ENCODE peak calls at places on chromosomes 3 and 15, in five cellular contexts. Y is heart left ventricle, M is left ventricle myocardium inferior, W is AG04450, S is kidney. Z is an unnamed sample.

GRCh38 chr15:73686781-73687256 is 2.6 kb downstream of the CD276 start:
- DNase-seq in Y (no peak), W (peak; percentile 65), M (no peak), S (no peak), Z (no peak)

GRCh38 chr15:40320931-40321371 is 2.5 kb upstream of the INAFM2 start:
- DNase-seq in W (no peak), S (no peak), Y (no peak), M (no peak), Z (no peak)

GRCh38 chr3:14322667-14323295 is 79.6 kb upstream of the SLC6A6 start:
- DNase-seq in Y (no peak), S (no peak), W (no peak), M (no peak), Z (no peak)

GRCh38 chr15:73518180-73518862 is 75.4 kb downstream of the REC114 start:
- DNase-seq in M (peak; percentile 30), W (no peak), Y (peak; percentile 50), S (no peak), Z (no peak)

GRCh38 chr3:133851931-133852330 is 43.8 kb downstream of the RAB6B start:
- DNase-seq in S (no peak), M (no peak), Y (no peak), W (no peak), Z (no peak)

GRCh38 chr3:185822221-185822956 is 2.5 kb downstream of the IGF2BP2 start:
- DNase-seq in M (no peak), W (no peak), Y (no peak), S (no peak), Z (no peak)

GRCh38 chr3:69762790-69763229 is 23.5 kb downstream of the MITF start:
- DNase-seq in S (no peak), M (no peak), Y (no peak), W (no peak), Z (no peak)

GRCh38 chr3:145191543-145191942 is 969.4 kb downstream of the PLOD2 start:
- DNase-seq in M (no peak), S (no peak), Y (no peak), W (no peak), Z (no peak)

GRCh38 chr15:28274635-28275034 is 47.3 kb downstream of the HERC2 start:
- DNase-seq in M (no peak), Y (no peak), S (no peak), W (no peak), Z (no peak)

GRCh38 chr15:88334436-88334835 is 77.9 kb upstream of the NTRK3 start:
- DNase-seq in W (no peak), Y (no peak), M (no peak), S (no peak), Z (no peak)

GRCh38 chr15:80695099-80695910 is at the start of gene ABHD17C:
- DNase-seq in Y (peak; percentile 69), M (peak; percentile 67), S (peak; percentile 87), W (no peak), Z (no peak)

GRCh38 chr15:31740203-31740602 is 290.1 kb upstream of the CHRNA7 start:
- DNase-seq in Y (no peak), S (no peak), W (no peak), M (no peak), Z (no peak)

GRCh38 chr3:75781079-75781745 is 4.1 kb downstream of the ZNF717 start:
- DNase-seq in S (no peak), Y (no peak), W (no peak), M (no peak), Z (no peak)

GRCh38 chr3:136237103-136237502 is 13.0 kb upstream of the PCCB start:
- DNase-seq in Y (no peak), W (no peak), M (no peak), S (no peak), Z (no peak)

GRCh38 chr15:63240136-63240535 is 37.3 kb upstream of the APH1B start:
- DNase-seq in W (no peak), Y (no peak), M (no peak), S (no peak), Z (no peak)

GRCh38 chr3:10299175-10299574 is 6.4 kb upstream of the GHRL start:
- DNase-seq in S (no peak), M (no peak), Y (no peak), W (no peak), Z (no peak)

GRCh38 chr15:50304856-50305255 is 39.3 kb upstream of the HDC start:
- DNase-seq in S (no peak), Y (no peak), W (no peak), M (no peak), Z (no peak)

GRCh38 chr15:62895139-62895866 is 147.2 kb upstream of the TPM1 start:
- DNase-seq in M (no peak), Y (no peak), S (no peak), W (peak; percentile 61), Z (no peak)

GRCh38 chr3:195731356-195731960 is 10.7 kb downstream of the MUC20 start:
- DNase-seq in S (peak; percentile 51), M (no peak), W (no peak), Y (no peak), Z (peak; percentile 91)

GRCh38 chr15:76335129-76335850 is 1.3 kb upstream of the ISL2 start:
- DNase-seq in W (no peak), M (no peak), S (no peak), Y (no peak), Z (no peak)

GRCh38 chr15:27686376-27686775 is 412.7 kb downstream of the OCA2 start:
- DNase-seq in M (no peak), W (no peak), Y (no peak), S (no peak), Z (no peak)

GRCh38 chr3:71089271-71089670 is 494.3 kb downstream of the FOXP1 start:
- DNase-seq in M (no peak), Y (no peak), W (no peak), S (no peak), Z (no peak)

GRCh38 chr3:121660356-121661171 is at the start of gene HCLS1:
- DNase-seq in Y (peak; percentile 54), M (peak; percentile 34), S (peak; percentile 75), W (no peak), Z (no peak)

GRCh38 chr3:69671082-69671952 is 67.9 kb upstream of the MITF start:
- DNase-seq in M (peak; percentile 24), S (no peak), Y (peak; percentile 29), W (no peak), Z (no peak)

GRCh38 chr15:63048986-63049665 is 6.6 kb downstream of the TPM1 start:
- DNase-seq in Y (peak; percentile 77), W (no peak), M (peak; percentile 59), S (peak; percentile 89), Z (no peak)

GRCh38 chr3:177893321-177893720 is 642.9 kb upstream of the KCNMB2 start:
- DNase-seq in W (no peak), M (no peak), Y (no peak), S (no peak), Z (no peak)

GRCh38 chr15:100115711-100116090 is 226.1 kb downstream of the ADAMTS17 start:
- DNase-seq in M (no peak), W (no peak), S (no peak), Y (peak; percentile 57), Z (no peak)

GRCh38 chr3:127473244-127474024 is 117.1 kb downstream of the TPRA1 start:
- DNase-seq in M (no peak), Y (no peak), S (no peak), W (no peak), Z (no peak)
- TF ChIP-seq CTCF in M (peak; percentile 18), Y (no peak), S (no peak), W (no peak), Z (peak; percentile 57)

GRCh38 chr3:64121750-64122311 is 98.5 kb upstream of the PSMD6 start:
- DNase-seq in Y (no peak), W (no peak), M (no peak), S (no peak), Z (no peak)
- TF ChIP-seq CTCF in Y (no peak), W (no peak), M (no peak), S (no peak), Z (no peak)

GRCh38 chr3:52907497-52907896 is 10.1 kb upstream of the STIMATE start:
- DNase-seq in S (no peak), Y (no peak), W (no peak), M (no peak), Z (no peak)
- TF ChIP-seq CTCF in S (no peak), Y (no peak), W (peak; percentile 22), M (no peak), Z (peak; percentile 30)

GRCh38 chr3:113132571-113132996 is 78.8 kb upstream of the BOC start:
- DNase-seq in Y (no peak), W (no peak), M (no peak), S (no peak), Z (no peak)

GRCh38 chr3:113136529-113136928 is 74.8 kb upstream of the BOC start:
- DNase-seq in W (no peak), M (no peak), S (no peak), Y (no peak), Z (no peak)

GRCh38 chr3:113138839-113139743 is 72.3 kb upstream of the BOC start:
- DNase-seq in Y (no peak), W (no peak), S (no peak), M (no peak), Z (no peak)

GRCh38 chr3:113140876-113141275 is 70.5 kb upstream of the BOC start:
- DNase-seq in M (no peak), Y (no peak), S (no peak), W (no peak), Z (no peak)

GRCh38 chr3:113136071-113136470 is 75.3 kb upstream of the BOC start:
- DNase-seq in W (no peak), S (no peak), Y (no peak), M (no peak), Z (no peak)
- TF ChIP-seq CTCF in W (peak; percentile 51), S (peak; percentile 65), Y (peak; percentile 44), M (peak; percentile 70), Z (peak; percentile 84)

GRCh38 chr3:52308308-52308707 is 7.8 kb upstream of the DNAH1 start:
- DNase-seq in S (no peak), W (no peak), M (no peak), Y (no peak), Z (no peak)
- TF ChIP-seq CTCF in S (no peak), W (no peak), M (no peak), Y (no peak), Z (no peak)

GRCh38 chr3:131370935-131371698 is 10.5 kb upstream of the NUDT16 start:
- DNase-seq in S (no peak), Y (no peak), W (no peak), M (no peak), Z (no peak)
- TF ChIP-seq CTCF in S (no peak), Y (no peak), W (no peak), M (no peak), Z (no peak)

DNA sequence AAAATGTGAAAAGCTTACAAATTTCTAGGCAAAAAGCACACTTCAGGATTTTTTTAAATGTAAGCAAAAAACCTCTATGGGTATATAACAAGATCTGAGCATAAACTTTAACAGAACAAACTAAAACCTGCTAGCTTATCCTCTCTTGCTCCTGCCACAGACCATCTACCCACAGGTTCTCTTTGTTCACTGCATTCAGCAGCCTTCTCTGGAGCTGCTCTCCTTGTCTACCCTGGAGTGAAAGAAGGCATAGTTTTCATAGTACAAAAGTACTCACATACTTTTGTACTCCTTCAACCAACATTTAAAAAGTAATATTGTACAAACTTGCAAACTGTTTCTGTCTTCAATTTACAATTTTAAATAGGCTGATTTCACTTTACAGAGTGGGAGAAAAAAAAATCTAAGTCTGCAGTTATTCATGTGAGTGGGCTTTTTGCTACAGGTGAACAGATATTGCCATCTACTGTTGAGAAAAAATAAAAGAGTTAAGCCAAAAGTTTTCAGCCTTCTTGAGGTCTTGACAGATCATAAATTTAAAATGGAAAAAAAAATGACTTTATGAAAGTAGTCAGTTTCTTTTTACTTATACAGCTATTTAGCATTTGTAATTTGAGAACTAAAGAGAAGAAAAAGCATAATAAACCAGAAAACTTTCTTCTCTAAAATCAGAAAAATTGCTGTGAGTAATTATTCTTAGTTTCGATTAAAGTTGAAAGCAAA is 20.4 kb downstream of the TERC start:
- DNase-seq in M (no peak), W (no peak), S (no peak), Y (no peak), Z (no peak)
- TF ChIP-seq CTCF in M (peak; percentile 68), W (peak; percentile 47), S (peak; percentile 26), Y (peak; percentile 46), Z (peak; percentile 85)

Z was measured in chondrocyte.